ENCODE peak calls at places on chromosomes 5 and 9, in eight cellular contexts. N is lower lobe of right lung, X is uterus, M is fibroblast of lung, K is SK-N-SH, H is H7, I is HepG2, G is aorta. O is an unnamed sample.
A peak's percentile ranks its signal among the peaks of the same experiment; 100 is the strongest.

GRCh38 chr5:17189381-17190036 is 27.9 kb upstream of the BASP1 start:
- DNase-seq in N (peak; percentile 77), X (peak; percentile 61), M (peak; percentile 88), K (peak; percentile 58), H (peak; percentile 63), I (peak; percentile 65), G (peak; percentile 80), O (peak; percentile 90)

GRCh38 chr5:143182901-143183820 is 220.3 kb downstream of the NR3C1 start:
- DNase-seq in N (no peak), X (no peak), M (no peak), K (no peak), H (no peak), I (peak; percentile 66), G (peak; percentile 56), O (peak; percentile 91)

GRCh38 chr5:14582797-14583137 is 1.2 kb downstream of the OTULINL start:
- DNase-seq in N (peak; percentile 47), X (no peak), M (no peak), K (peak; percentile 25), H (no peak), I (no peak), G (no peak), O (no peak)

GRCh38 chr5:103497782-103498181 is 64.8 kb downstream of the NUDT12 start:
- DNase-seq in N (no peak), X (no peak), M (no peak), K (no peak), H (no peak), I (no peak), G (no peak), O (no peak)

GRCh38 chr5:54390015-54390414 is 65.5 kb upstream of the HSPB3 start:
- DNase-seq in N (no peak), X (no peak), M (peak; percentile 84), K (no peak), H (no peak), I (no peak), G (no peak), O (peak; percentile 82)

GRCh38 chr5:172694541-172694940 is 53.5 kb downstream of the NEURL1B start:
- DNase-seq in N (no peak), X (no peak), M (no peak), K (no peak), H (peak; percentile 67), I (no peak), G (no peak), O (no peak)

GRCh38 chr5:100479079-100479688 is 56.0 kb upstream of the FAM174A start:
- DNase-seq in N (no peak), X (no peak), M (peak; percentile 32), K (peak; percentile 3), H (peak; percentile 10), I (peak; percentile 45), G (no peak), O (peak; percentile 26)

GRCh38 chr9:126108240-126108639 is 218.4 kb upstream of the MVB12B start:
- DNase-seq in N (no peak), X (no peak), M (no peak), K (no peak), H (peak; percentile 75), I (no peak), G (no peak), O (peak; percentile 8)

GRCh38 chr5:180589771-180590542 is 1.3 kb downstream of the SCGB3A1 start:
- DNase-seq in N (no peak), X (no peak), M (no peak), K (peak; percentile 38), H (peak; percentile 68), I (no peak), G (no peak), O (no peak)

GRCh38 chr5:78591227-78591626 is 57.3 kb downstream of the LHFPL2 start:
- DNase-seq in N (no peak), X (no peak), M (peak; percentile 93), K (no peak), H (no peak), I (peak; percentile 54), G (no peak), O (peak; percentile 85)

GRCh38 chr5:137658324-137658723 is 77.6 kb downstream of the KLHL3 start:
- DNase-seq in N (no peak), X (no peak), M (no peak), K (no peak), H (no peak), I (no peak), G (no peak), O (no peak)

GRCh38 chr5:136086776-136087566 is 45.7 kb upstream of the SMAD5 start:
- DNase-seq in N (no peak), X (no peak), M (no peak), K (no peak), H (no peak), I (no peak), G (no peak), O (no peak)

GRCh38 chr5:159849437-159850191 is 66.7 kb upstream of the ADRA1B start:
- DNase-seq in N (no peak), X (peak; percentile 55), M (peak; percentile 70), K (no peak), H (no peak), I (no peak), G (no peak), O (peak; percentile 75)

GRCh38 chr5:68683632-68684035 is 410.2 kb upstream of the SLC30A5 start:
- DNase-seq in N (no peak), X (peak; percentile 58), M (peak; percentile 95), K (no peak), H (no peak), I (no peak), G (peak; percentile 48), O (peak; percentile 92)

GRCh38 chr5:98986556-98986955 is 57.7 kb upstream of the CHD1 start:
- DNase-seq in N (no peak), X (no peak), M (no peak), K (no peak), H (no peak), I (no peak), G (no peak), O (no peak)

GRCh38 chr5:80083115-80083890 is 48.2 kb downstream of the THBS4 start:
- DNase-seq in N (no peak), X (peak; percentile 53), M (peak; percentile 76), K (peak; percentile 76), H (peak; percentile 78), I (peak; percentile 54), G (no peak), O (peak; percentile 80)

GRCh38 chr9:35774907-35775635 is 16.3 kb upstream of the NPR2 start:
- DNase-seq in N (no peak), X (no peak), M (no peak), K (no peak), H (peak; percentile 59), I (no peak), G (peak; percentile 54), O (peak; percentile 13)

GRCh38 chr5:98372351-98372750 is 401.1 kb upstream of the RGMB start:
- DNase-seq in N (no peak), X (no peak), M (peak; percentile 53), K (no peak), H (no peak), I (no peak), G (no peak), O (peak; percentile 40)

GRCh38 chr5:112548246-112548982 is 129.3 kb upstream of the EPB41L4A start:
- DNase-seq in N (no peak), X (no peak), M (peak; percentile 66), K (no peak), H (no peak), I (no peak), G (peak; percentile 54), O (peak; percentile 85)

DNA sequence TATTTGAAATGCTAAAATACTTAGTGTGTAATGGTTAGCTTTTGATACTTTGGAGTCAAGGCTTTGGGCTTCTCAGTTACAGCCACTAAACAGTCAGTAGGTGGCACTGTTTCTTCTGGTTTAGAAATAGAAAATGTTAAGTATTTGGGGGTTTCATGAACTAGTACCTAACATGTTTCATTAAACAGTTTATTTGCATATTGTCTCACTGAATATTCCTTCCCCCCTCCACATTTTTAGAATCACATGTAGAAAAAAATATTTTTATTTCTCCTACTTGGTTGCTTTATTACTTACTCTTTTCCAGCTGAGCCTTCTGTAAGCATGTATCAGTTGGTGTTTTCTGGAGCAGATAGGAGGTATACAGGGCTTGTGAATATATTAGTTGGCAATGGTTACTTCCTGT is 48.0 kb downstream of the IPO11 start:
- DNase-seq in N (no peak), X (no peak), M (peak; percentile 75), K (peak; percentile 41), H (peak; percentile 36), I (peak; percentile 35), G (no peak), O (peak; percentile 80)
- H3K4me3 ChIP-seq in N (no peak overlapping the region), X (no peak overlapping the region), M (no peak overlapping the region), K (no peak overlapping the region), H (no peak overlapping the region), I (no peak overlapping the region), G (no peak overlapping the region), O (no peak overlapping the region)

GRCh38 chr9:137825324-137825991 is 52.1 kb upstream of the CACNA1B start:
- DNase-seq in N (no peak), X (no peak), M (no peak), K (no peak), H (no peak), I (no peak), G (no peak), O (no peak)
- H3K4me3 ChIP-seq in N (no peak overlapping the region), X (no peak overlapping the region), M (no peak overlapping the region), K (no peak overlapping the region), H (no peak overlapping the region), I (no peak overlapping the region), G (no peak overlapping the region), O (no peak overlapping the region)

GRCh38 chr9:124261787-124262595 is 4.2 kb downstream of the NEK6 start:
- DNase-seq in N (no peak), X (no peak), M (no peak), K (no peak), H (no peak), I (no peak), G (no peak), O (no peak)
- H3K4me3 ChIP-seq in N (peak overlapping the region; percentile 31), X (no peak overlapping the region), M (peak overlapping the region; percentile 33), K (peak overlapping the region; percentile 47), H (no peak overlapping the region), I (no peak overlapping the region), G (no peak overlapping the region), O (peak overlapping the region; percentile 91)

GRCh38 chr9:121942866-121943265 is 150.2 kb downstream of the TTLL11 start:
- DNase-seq in N (no peak), X (no peak), M (no peak), K (no peak), H (no peak), I (no peak), G (no peak), O (no peak)

GRCh38 chr9:121939643-121940042 is 153.5 kb downstream of the TTLL11 start:
- DNase-seq in N (no peak), X (no peak), M (no peak), K (no peak), H (peak; percentile 35), I (no peak), G (no peak), O (no peak)

GRCh38 chr9:121944741-121945191 is 148.3 kb downstream of the TTLL11 start:
- DNase-seq in N (no peak), X (no peak), M (peak; percentile 59), K (no peak), H (no peak), I (no peak), G (no peak), O (peak; percentile 41)

GRCh38 chr9:121943463-121943862 is 149.6 kb downstream of the TTLL11 start:
- DNase-seq in N (no peak), X (no peak), M (no peak), K (no peak), H (no peak), I (no peak), G (no peak), O (no peak)

DNA sequence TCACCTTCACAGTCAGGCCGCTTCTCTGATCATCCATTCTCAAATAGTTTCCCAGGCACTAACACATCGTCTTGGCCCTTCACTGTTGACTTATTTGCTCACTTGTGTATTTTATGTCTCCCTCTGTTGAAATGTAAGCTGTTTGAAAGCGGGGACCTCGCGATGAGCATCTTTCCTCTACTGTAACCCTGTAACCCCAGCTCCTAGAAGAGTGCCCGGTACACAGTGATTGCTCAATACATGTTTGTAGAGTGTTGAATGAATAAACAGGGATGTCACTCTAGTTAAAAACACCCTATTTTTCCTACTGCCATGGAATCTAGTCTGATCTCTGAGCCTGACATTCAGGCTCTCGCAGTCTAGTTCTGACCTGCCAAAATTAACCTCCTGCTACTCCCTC is 150.8 kb downstream of the TTLL11 start:
- DNase-seq in N (no peak), X (no peak), M (no peak), K (no peak), H (no peak), I (peak; percentile 2), G (no peak), O (no peak)
- H3K4me3 ChIP-seq in N (no peak overlapping the region), X (no peak overlapping the region), M (no peak overlapping the region), K (no peak overlapping the region), H (no peak overlapping the region), I (no peak overlapping the region), G (no peak overlapping the region), O (no peak overlapping the region)